ENCODE peak calls at places on chromosomes 13 and 19, in ten cellular contexts. B, Y, O, C, A, G, V, X, P and Z are unnamed samples.

GRCh38 chr19:48645652-48646191 is at the start of gene CA11:
- DNase-seq in G (peak), Y (no peak), C (peak), X (no peak), V (no peak), A (no peak), O (peak), B (no peak), P (no peak), Z (no peak)

GRCh38 chr13:100798739-100799361 is 124.3 kb upstream of the TMTC4 start:
- DNase-seq in G (no peak), O (no peak), B (no peak), V (no peak), X (no peak), A (no peak), P (no peak), Y (no peak), C (no peak), Z (no peak)

GRCh38 chr13:110480161-110480560 is 81.4 kb downstream of the RAB20 start:
- DNase-seq in G (no peak), P (no peak), Y (no peak), A (no peak), C (no peak), B (no peak), O (no peak), V (no peak), X (no peak), Z (no peak)

GRCh38 chr13:73338389-73338788 is 279.6 kb downstream of the KLF5 start:
- DNase-seq in Y (no peak), G (no peak), X (no peak), A (no peak), B (no peak), O (no peak), V (no peak), P (no peak), C (no peak), Z (no peak)

GRCh38 chr19:30222993-30223865 is 149.0 kb upstream of the ZNF536 start:
- DNase-seq in O (no peak), P (peak), X (no peak), A (no peak), C (no peak), Y (no peak), V (no peak), B (no peak), G (no peak), Z (no peak)

GRCh38 chr19:33177417-33177976 is 16.6 kb upstream of the LRP3 start:
- DNase-seq in Y (no peak), C (no peak), A (no peak), V (no peak), X (no peak), B (no peak), O (peak), P (peak), G (no peak), Z (no peak)

GRCh38 chr19:411723-412355 is 2.9 kb upstream of the C2CD4C start:
- DNase-seq in A (no peak), X (no peak), P (no peak), B (no peak), V (no peak), O (no peak), C (no peak), Y (no peak), G (no peak), Z (no peak)

GRCh38 chr13:40352385-40352778 is 314.1 kb downstream of the FOXO1 start:
- DNase-seq in O (no peak), A (no peak), G (peak), Y (no peak), B (peak), V (no peak), P (no peak), C (no peak), X (no peak), Z (no peak)

GRCh38 chr13:19955873-19956559 is 2.5 kb upstream of the ZMYM2 start:
- DNase-seq in Y (no peak), P (no peak), V (no peak), X (no peak), C (no peak), O (no peak), G (no peak), B (no peak), A (no peak), Z (no peak)

GRCh38 chr19:50230379-50231351 is 27.2 kb downstream of the MYH14 start:
- DNase-seq in B (no peak), A (no peak), G (no peak), P (peak), C (no peak), Y (no peak), O (no peak), X (no peak), V (no peak), Z (no peak)

GRCh38 chr19:13149628-13150186 is 468 bp downstream of the STX10 start:
- DNase-seq in O (peak), X (peak), C (no peak), V (peak), B (peak), P (no peak), G (no peak), Y (peak), A (no peak), Z (no peak)

GRCh38 chr13:32846020-32846451 is 170.2 kb upstream of the KL start:
- DNase-seq in O (no peak), G (no peak), V (no peak), P (no peak), C (no peak), X (peak), A (no peak), Y (no peak), B (no peak), Z (no peak)

GRCh38 chr13:97116754-97117153 is 105.4 kb upstream of the MBNL2 start:
- DNase-seq in P (peak), X (peak), B (peak), O (no peak), A (no peak), V (no peak), G (no peak), C (no peak), Y (no peak), Z (no peak)

GRCh38 chr19:55383789-55384575 is at the start of gene TMEM238:
- DNase-seq in O (peak), A (no peak), Y (peak), G (peak), X (peak), P (peak), C (peak), B (peak), V (peak), Z (no peak)

GRCh38 chr13:66933994-66934393 is 296.1 kb downstream of the PCDH9 start:
- DNase-seq in G (no peak), A (peak), B (no peak), V (peak), X (no peak), Y (no peak), P (no peak), O (no peak), C (no peak), Z (peak)

GRCh38 chr19:1585243-1585580 is 7.5 kb downstream of the MBD3 start:
- DNase-seq in P (no peak), B (no peak), O (no peak), Y (no peak), C (no peak), A (no peak), V (no peak), G (no peak), X (no peak), Z (no peak)

GRCh38 chr19:57800696-57801095 is 14.0 kb downstream of the ZNF552 start:
- DNase-seq in X (no peak), G (no peak), C (no peak), V (no peak), P (no peak), B (no peak), O (peak), A (no peak), Y (no peak), Z (no peak)

GRCh38 chr19:40735003-40735771 is 15.1 kb downstream of the ACTMAP start:
- DNase-seq in V (no peak), P (no peak), G (no peak), C (no peak), A (no peak), O (no peak), Y (no peak), X (no peak), B (no peak), Z (no peak)

GRCh38 chr13:97757807-97758206 is 195.7 kb upstream of the IPO5 start:
- DNase-seq in G (no peak), C (no peak), V (no peak), B (no peak), X (no peak), Y (no peak), A (no peak), O (no peak), P (no peak), Z (no peak)

GRCh38 chr19:41223431-41224234 is 4.6 kb downstream of the AXL start:
- DNase-seq in P (peak), C (no peak), B (no peak), X (peak), O (no peak), G (no peak), V (peak), A (peak), Y (no peak), Z (peak)

GRCh38 chr19:16497042-16497441 is 848 bp downstream of the C19orf44 start:
- DNase-seq in Y (no peak), C (no peak), A (no peak), X (no peak), O (no peak), P (no peak), B (no peak), G (no peak), V (no peak), Z (no peak)

GRCh38 chr13:34826432-34826831 is 115.6 kb upstream of the NBEA start:
- DNase-seq in Y (no peak), B (no peak), P (no peak), V (no peak), C (no peak), A (no peak), G (no peak), X (no peak), O (peak), Z (no peak)

GRCh38 chr13:66635526-66635925 is 594.6 kb downstream of the PCDH9 start:
- DNase-seq in A (peak), C (no peak), V (no peak), P (no peak), B (no peak), X (no peak), Y (no peak), G (no peak), O (no peak), Z (peak)

GRCh38 chr19:13784731-13785452 is 10.4 kb upstream of the ZSWIM4 start:
- DNase-seq in A (no peak), B (peak), Y (peak), X (peak), P (peak), C (peak), O (peak), G (peak), V (no peak), Z (no peak)

GRCh38 chr19:54432144-54432738 is 16.8 kb upstream of the LENG8 start:
- DNase-seq in A (no peak), X (no peak), V (no peak), B (no peak), G (no peak), Y (no peak), C (no peak), O (no peak), P (no peak), Z (no peak)

GRCh38 chr13:43784491-43784890 is 2.3 kb downstream of the ENOX1 start:
- DNase-seq in G (no peak), C (no peak), O (no peak), P (no peak), X (no peak), V (no peak), Y (no peak), B (no peak), A (no peak), Z (no peak)

GRCh38 chr13:111165611-111166010 is 50.5 kb downstream of the ARHGEF7 start:
- DNase-seq in C (no peak), B (no peak), A (no peak), O (no peak), P (no peak), Y (no peak), X (no peak), V (no peak), G (no peak), Z (no peak)

GRCh38 chr13:28548872-28549271 is 53.9 kb upstream of the FLT1 start:
- DNase-seq in A (no peak), V (no peak), B (no peak), X (no peak), P (peak), C (no peak), Y (no peak), G (no peak), O (no peak), Z (no peak)

GRCh38 chr13:94333131-94333820 is 146.2 kb downstream of the DCT start:
- DNase-seq in B (no peak), Y (no peak), O (peak), A (no peak), G (no peak), V (no peak), P (no peak), C (no peak), X (no peak), Z (no peak)

GRCh38 chr13:101140087-101140770 is 276.1 kb downstream of the NALCN start:
- DNase-seq in Y (no peak), V (no peak), C (no peak), G (no peak), O (no peak), A (no peak), P (no peak), X (no peak), B (no peak), Z (no peak)

GRCh38 chr19:46068345-46069258 is 27.8 kb upstream of the IGFL4 start:
- DNase-seq in Y (peak), O (no peak), A (peak), P (no peak), C (no peak), G (no peak), B (no peak), V (peak), X (no peak), Z (no peak)